ENCODE peak calls at places on chromosomes 2 and 18, in five cellular contexts. K, V, A, W and I are unnamed samples.
A peak's percentile ranks its signal among the peaks of the same experiment; 100 is the strongest.

GRCh38 chr18:76410660-76411417 is 84.2 kb downstream of the ZNF516 start:
- DNase-seq in K (no peak), V (no peak), A (no peak), W (no peak), I (no peak)

GRCh38 chr2:135851858-135852257 is 14.9 kb upstream of the LCT start:
- DNase-seq in K (no peak), V (no peak), A (no peak), W (no peak), I (no peak)

GRCh38 chr18:34322365-34323289 is 97.9 kb upstream of the NOL4 start:
- DNase-seq in K (peak; percentile 40), V (peak; percentile 52), A (peak; percentile 85), W (no peak), I (peak; percentile 34)

GRCh38 chr2:105442721-105443120 is 43.9 kb upstream of the FHL2 start:
- DNase-seq in K (no peak), V (no peak), A (no peak), W (no peak), I (no peak)

GRCh38 chr18:58350526-58350925 is 278.4 kb downstream of the ALPK2 start:
- DNase-seq in K (no peak), V (no peak), A (no peak), W (no peak), I (no peak)

GRCh38 chr2:198401644-198402043 is 597.3 kb downstream of the PLCL1 start:
- DNase-seq in K (no peak), V (no peak), A (no peak), W (no peak), I (no peak)

GRCh38 chr2:99821572-99822369 is 320.6 kb downstream of the AFF3 start:
- DNase-seq in K (no peak), V (no peak), A (peak; percentile 55), W (no peak), I (peak; percentile 7)

GRCh38 chr2:8479298-8479697 is 202.6 kb upstream of the ID2 start:
- DNase-seq in K (no peak), V (no peak), A (peak; percentile 64), W (no peak), I (peak; percentile 76)

GRCh38 chr2:237414056-237414661 is at the start of gene COL6A3:
- DNase-seq in K (no peak), V (no peak), A (no peak), W (no peak), I (no peak)

GRCh38 chr2:110852541-110853263 is 120.3 kb downstream of the ACOXL start:
- DNase-seq in K (no peak), V (no peak), A (no peak), W (no peak), I (no peak)

GRCh38 chr2:184692137-184692734 is 93.9 kb downstream of the ZNF804A start:
- DNase-seq in K (no peak), V (no peak), A (no peak), W (no peak), I (no peak)

GRCh38 chr18:79542876-79543750 is 136.5 kb upstream of the CTDP1 start:
- DNase-seq in K (no peak), V (no peak), A (peak; percentile 28), W (peak; percentile 85), I (no peak)

GRCh38 chr2:45191972-45192371 is 182.7 kb upstream of the SIX2 start:
- DNase-seq in K (no peak), V (no peak), A (no peak), W (no peak), I (no peak)

GRCh38 chr2:121081701-121082100 is 203.3 kb downstream of the TFCP2L1 start:
- DNase-seq in K (no peak), V (no peak), A (no peak), W (no peak), I (no peak)

GRCh38 chr18:57940166-57940565 is 103.9 kb upstream of the NEDD4L start:
- DNase-seq in K (no peak), V (no peak), A (no peak), W (no peak), I (no peak)